ENCODE peak calls at places on chromosomes 2 and 18, in seven cellular contexts. U, E, A, L, G, W and Y are unnamed samples. For H3K4me1, the result is how much of the 10 kb centered on the place peaks cover.

GRCh38 chr2:73494031-73494430 is 108.4 kb downstream of the ALMS1 start:
- DNase-seq in L (no peak), G (peak), E (no peak), A (no peak), W (no peak), U (peak), Y (no peak)

GRCh38 chr2:57828221-57828620 is 218.4 kb upstream of the VRK2 start:
- DNase-seq in L (no peak), U (peak), E (no peak), W (peak), A (no peak), G (no peak), Y (no peak)

GRCh38 chr2:53498210-53498609 is 269.4 kb upstream of the CHAC2 start:
- DNase-seq in U (no peak), A (no peak), W (no peak), E (no peak), L (peak), G (no peak), Y (no peak)

GRCh38 chr2:128638311-128638710 is 319.6 kb upstream of the HS6ST1 start:
- DNase-seq in U (peak), L (no peak), G (no peak), E (no peak), W (no peak), A (no peak), Y (no peak)

GRCh38 chr2:227324671-227325055 is 388 bp upstream of the MFF start:
- DNase-seq in U (peak), W (no peak), E (no peak), A (no peak), L (peak), G (no peak), Y (no peak)

GRCh38 chr2:33145459-33145858 is 198.7 kb downstream of the LTBP1 start:
- DNase-seq in L (no peak), A (no peak), U (no peak), G (no peak), W (no peak), E (no peak), Y (no peak)

GRCh38 chr18:59056706-59057492 is 82.8 kb upstream of the SEC11C start:
- DNase-seq in E (peak), A (peak), U (peak), G (peak), W (peak), L (no peak), Y (peak)

GRCh38 chr2:219645631-219646527 is 18.4 kb downstream of the SLC4A3 start:
- DNase-seq in A (no peak), W (no peak), U (peak), E (peak), L (no peak), G (peak), Y (no peak)

GRCh38 chr2:43215673-43216255 is 10.6 kb downstream of the ZFP36L2 start:
- DNase-seq in L (no peak), A (no peak), E (no peak), U (no peak), G (no peak), W (no peak), Y (no peak)

GRCh38 chr18:74288041-74288440 is 3.7 kb downstream of the CYB5A start:
- DNase-seq in L (no peak), G (no peak), W (no peak), U (no peak), E (no peak), A (no peak), Y (no peak)
- H3K27ac ChIP-seq in L (no peak), G (no peak), W (no peak), U (no peak), E (peak), A (no peak), Y (no peak)

DNA sequence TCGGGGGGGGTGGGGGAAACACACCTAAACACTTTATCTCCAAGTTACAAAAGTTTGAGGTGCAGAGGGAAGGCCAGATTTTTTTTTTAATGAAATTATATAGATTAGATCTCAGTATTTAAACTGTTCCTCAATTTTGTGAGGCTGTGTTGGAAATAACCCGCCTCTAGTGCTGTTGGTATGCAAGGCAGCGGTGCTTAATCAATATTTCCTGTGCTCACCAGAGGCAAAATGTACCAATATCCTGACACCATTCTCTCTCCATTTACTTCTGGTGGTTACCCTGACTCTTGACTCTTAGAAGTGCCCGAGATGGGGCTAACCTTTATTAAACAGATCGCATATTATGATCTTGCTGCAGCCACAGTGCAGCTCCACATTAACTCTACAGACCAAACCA is 54.8 kb upstream of the EML6 start:
- DNase-seq in A (no peak), U (no peak), E (no peak), L (no peak), G (no peak), W (no peak), Y (no peak)
- H3K4me1 ChIP-seq in A (under half), U (under half), E (half or more), L (under half), G (under half), W (under half), Y (under half)

GRCh38 chr2:47747878-47748277 is 35.1 kb upstream of the MSH6 start:
- DNase-seq in W (no peak), G (no peak), A (no peak), U (no peak), L (no peak), E (no peak), Y (no peak)

DNA sequence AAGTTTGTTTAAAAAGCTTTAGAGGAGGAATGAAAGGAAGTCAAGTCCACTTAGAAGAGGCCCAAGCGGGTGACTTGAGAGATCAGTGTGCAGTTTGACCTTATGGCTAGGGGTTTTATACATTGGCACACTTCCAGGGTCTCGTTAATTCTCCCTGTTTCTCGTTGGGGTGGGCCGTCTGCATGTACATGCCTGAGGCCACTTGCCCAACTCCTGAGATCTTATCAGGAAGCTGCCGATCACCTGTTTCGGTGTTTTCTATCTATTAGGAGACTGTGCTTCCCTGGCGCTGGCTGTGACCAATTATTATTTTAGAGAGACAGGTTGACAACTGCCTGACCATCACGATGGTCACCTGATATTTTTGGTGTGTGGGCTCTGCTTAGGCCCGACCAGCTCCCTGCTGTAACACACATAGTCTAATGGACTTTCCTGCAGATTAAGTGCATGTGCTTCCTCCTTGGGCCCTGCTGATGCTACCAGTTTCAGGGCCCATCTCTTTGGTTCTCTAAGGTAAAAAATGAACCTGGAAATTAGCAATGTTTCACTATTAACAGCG is 31.0 kb upstream of the MSH6 start:
- DNase-seq in W (no peak), E (no peak), U (no peak), G (no peak), L (no peak), A (no peak), Y (no peak)
- H3K27ac ChIP-seq in W (no peak), E (peak), U (no peak), G (no peak), L (no peak), A (peak), Y (no peak)

GRCh38 chr2:36982467-36982866 is 16.1 kb upstream of the STRN start:
- DNase-seq in A (no peak), U (no peak), W (no peak), G (no peak), L (no peak), E (no peak), Y (no peak)

DNA sequence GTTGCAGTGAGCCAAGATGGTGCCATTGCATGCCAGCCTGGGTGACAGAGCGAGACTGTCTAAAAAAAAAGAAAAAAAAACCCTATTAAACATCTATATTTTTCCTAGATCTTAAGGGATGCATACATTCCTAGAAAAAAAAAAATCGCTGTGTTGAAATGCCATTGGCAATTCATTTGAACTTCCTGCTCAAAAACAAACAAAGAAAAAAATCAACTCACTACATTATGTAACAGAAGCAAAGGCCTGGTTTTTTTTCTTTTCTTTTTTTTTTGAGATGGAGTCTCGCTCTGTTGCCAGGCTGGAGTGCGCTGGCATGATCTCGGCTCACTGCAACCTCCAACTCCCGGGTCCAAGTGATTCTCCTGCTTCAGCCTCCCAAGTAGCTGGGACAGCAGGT is 21.7 kb upstream of the STRN start:
- DNase-seq in W (no peak), E (no peak), G (no peak), U (no peak), L (no peak), A (peak), Y (no peak)
- H3K4me1 ChIP-seq in W (under half), E (under half), G (under half), U (under half), L (under half), A (under half), Y (under half)

DNA sequence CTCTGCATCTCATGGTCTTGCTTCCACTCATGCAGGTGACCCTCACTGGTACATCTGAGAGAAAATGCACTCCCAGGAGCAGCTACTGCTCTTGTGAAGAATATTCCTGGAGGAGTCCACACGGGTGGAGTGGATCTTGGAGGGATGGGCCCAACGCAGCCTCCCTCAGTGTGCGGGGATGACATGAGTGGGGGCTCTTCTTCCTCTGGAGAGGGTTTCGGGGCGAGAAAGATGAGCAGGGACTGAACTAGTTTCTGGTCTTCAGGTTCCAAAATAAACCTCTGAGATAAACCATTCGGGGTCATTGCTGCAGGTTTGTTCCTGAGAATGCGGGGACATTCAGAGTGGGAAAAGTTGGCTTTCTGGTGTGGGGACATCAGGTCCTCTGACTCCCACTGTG is 39.1 kb downstream of the COPS8 start:
- DNase-seq in W (no peak), L (no peak), A (no peak), U (no peak), E (no peak), G (no peak), Y (no peak)
- H3K27ac ChIP-seq in W (no peak), L (no peak), A (no peak), U (no peak), E (no peak), G (no peak), Y (no peak)

DNA sequence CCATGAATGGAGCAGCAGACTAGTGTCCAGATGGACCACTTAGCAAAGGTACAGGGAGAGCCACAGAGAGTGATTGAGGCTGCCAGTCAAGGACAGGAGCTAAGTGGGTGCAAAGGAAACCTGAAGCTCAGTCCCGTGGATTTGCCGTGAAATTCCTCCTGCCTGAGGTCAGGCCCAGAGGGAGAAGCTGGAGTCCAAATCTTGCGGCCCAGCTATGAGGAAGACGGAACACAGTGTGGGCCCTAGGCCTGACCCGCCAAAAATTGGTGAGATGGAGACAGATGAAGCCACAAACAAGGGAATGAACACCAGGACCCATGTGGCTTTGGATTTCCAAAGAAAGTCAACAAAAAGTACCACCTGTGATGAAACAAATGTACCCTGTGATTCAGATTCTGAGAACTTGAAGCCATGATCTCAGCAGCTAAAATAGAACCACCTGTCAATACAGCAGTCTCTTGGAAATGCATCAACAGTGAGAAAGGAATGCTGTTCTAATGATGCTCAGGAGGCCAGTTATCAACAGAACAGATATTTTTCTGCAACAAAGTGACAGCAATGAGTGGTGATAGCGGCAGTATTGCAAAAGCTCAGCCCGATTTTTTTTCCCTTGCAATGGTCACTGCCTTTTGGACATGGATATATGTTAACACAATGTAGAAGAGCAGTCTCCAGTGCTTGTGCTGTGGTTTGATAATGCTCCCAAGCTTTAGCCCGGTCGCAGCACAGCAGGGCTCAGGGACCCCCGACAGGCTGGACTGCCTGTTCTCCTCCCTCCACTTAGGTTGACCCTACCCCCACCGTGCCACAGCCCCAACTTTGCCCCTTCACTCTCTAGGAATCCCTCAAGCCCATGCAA is 10.7 kb downstream of the COL6A3 start:
- DNase-seq in E (no peak), U (no peak), L (no peak), A (no peak), W (no peak), G (no peak), Y (no peak)
- H3K4me1 ChIP-seq in E (under half), U (under half), L (under half), A (under half), W (under half), G (under half), Y (under half)

GRCh38 chr2:231123362-231123898 is 1.4 kb downstream of the HTR2B start:
- DNase-seq in A (no peak), W (no peak), G (peak), L (no peak), E (no peak), U (no peak), Y (no peak)
- H3K27ac ChIP-seq in A (no peak), W (no peak), G (peak), L (no peak), E (peak), U (no peak), Y (no peak)

DNA sequence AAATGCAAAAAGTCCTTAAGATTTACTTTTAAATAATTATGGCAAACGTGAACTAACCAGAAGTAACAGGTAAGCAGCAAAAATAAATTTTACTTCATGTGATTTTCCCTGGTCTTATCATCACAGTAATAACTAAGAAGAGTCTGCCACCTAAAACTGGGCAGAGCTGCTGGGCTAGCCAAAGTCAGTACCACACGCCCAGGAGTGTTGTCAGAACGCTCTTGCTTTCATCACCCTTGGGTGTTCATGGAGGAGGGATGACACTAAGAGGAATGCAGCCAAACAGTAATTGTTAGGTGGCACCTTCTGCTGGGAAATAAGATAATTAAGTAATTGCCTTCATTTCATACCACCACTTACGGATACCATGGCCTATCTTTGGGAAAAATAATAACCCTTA is 92.0 kb upstream of the NEUROD1 start:
- DNase-seq in U (no peak), A (no peak), G (no peak), L (no peak), E (no peak), W (no peak), Y (no peak)
- H3K4me1 ChIP-seq in U (under half), A (under half), G (under half), L (under half), E (under half), W (under half), Y (under half)

DNA sequence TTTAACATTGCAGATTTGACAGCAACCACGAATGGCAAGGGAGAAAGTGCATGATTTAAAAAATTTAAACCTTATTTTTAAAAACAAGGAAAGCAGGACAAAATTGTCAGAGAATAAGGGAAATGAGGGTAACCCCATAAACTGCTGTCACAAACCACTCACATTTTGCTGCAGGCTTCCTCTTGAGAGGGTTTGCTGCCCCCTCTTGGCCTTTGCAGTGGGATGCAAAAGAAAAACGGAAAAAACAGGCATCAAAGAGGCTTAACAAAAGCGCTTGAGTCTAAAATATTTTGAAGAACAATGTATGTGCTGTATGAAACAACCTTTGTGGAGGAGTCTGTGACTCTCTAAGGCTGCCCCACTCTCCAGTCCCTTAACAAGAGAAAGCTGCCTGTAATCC is 91.6 kb downstream of the TMX3 start:
- DNase-seq in E (peak), W (peak), L (peak), U (peak), A (no peak), G (peak), Y (no peak)
- H3K27ac ChIP-seq in E (no peak), W (no peak), L (no peak), U (no peak), A (no peak), G (no peak), Y (no peak)

GRCh38 chr2:68762112-68762511 is 27.5 kb downstream of the ARHGAP25 start:
- DNase-seq in A (no peak), U (no peak), W (no peak), E (no peak), L (no peak), G (no peak), Y (no peak)

GRCh38 chr2:68764781-68765385 is 30.3 kb downstream of the ARHGAP25 start:
- DNase-seq in A (no peak), L (no peak), G (no peak), W (no peak), E (peak), U (no peak), Y (no peak)

GRCh38 chr2:68764041-68764780 is 29.6 kb downstream of the ARHGAP25 start:
- DNase-seq in L (no peak), G (no peak), A (no peak), W (no peak), E (no peak), U (no peak), Y (no peak)

GRCh38 chr2:68765739-68766377 is 31.2 kb downstream of the ARHGAP25 start:
- DNase-seq in L (no peak), A (no peak), U (no peak), E (no peak), W (peak), G (no peak), Y (no peak)

DNA sequence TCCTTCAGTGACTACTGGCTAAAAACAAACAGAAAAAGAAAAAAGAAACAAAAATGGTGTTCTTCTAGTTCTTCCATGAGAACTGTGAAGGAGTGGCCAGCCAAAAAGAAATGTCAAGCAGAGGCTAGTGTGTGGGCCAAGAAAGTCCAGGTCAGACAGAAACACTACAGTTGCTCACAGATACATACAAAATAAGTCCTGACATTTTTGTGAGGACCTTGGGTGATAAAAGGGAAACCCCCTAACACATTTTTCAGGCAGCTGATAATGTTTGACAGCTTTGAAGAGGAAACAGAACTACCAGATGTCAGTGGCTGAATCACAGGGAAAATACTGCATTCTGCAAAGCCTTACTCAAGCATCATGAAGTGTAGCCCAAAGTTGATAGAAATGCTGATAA is 28.1 kb downstream of the ARHGAP25 start:
- DNase-seq in E (no peak), A (no peak), G (no peak), W (peak), L (no peak), U (no peak), Y (no peak)
- H3K4me1 ChIP-seq in E (under half), A (under half), G (under half), W (under half), L (under half), U (under half), Y (under half)